ENCODE peak calls at places on chromosomes 13 and 19, in eight cellular contexts. R is T-helper 1 cell, H is GM04503, C is HT1080, S is mucosa of descending colon, Q is bronchial epithelial cell, J is Karpas-422, O is breast epithelium. G is an unnamed sample.

GRCh38 chr13:109366521-109366920 is 419.9 kb downstream of the IRS2 start:
- DNase-seq in R (no peak), S (no peak), J (no peak), Q (no peak), C (no peak), O (no peak), H (no peak), G (no peak)

GRCh38 chr13:112931028-112931934 is 37.7 kb upstream of the MCF2L start:
- DNase-seq in R (no peak), C (peak), S (peak), H (no peak), Q (peak), J (peak), O (peak), G (peak)

GRCh38 chr19:55146078-55146647 is 2.8 kb downstream of the TNNT1 start:
- DNase-seq in S (no peak), C (peak), J (peak), H (no peak), R (no peak), O (no peak), Q (no peak), G (peak)

GRCh38 chr13:80363890-80364503 is 23.1 kb upstream of the SPRY2 start:
- DNase-seq in S (peak), H (no peak), O (no peak), J (peak), R (no peak), Q (peak), C (peak), G (peak)

GRCh38 chr13:110322126-110322827 is 15.2 kb downstream of the COL4A2 start:
- DNase-seq in S (no peak), Q (no peak), O (no peak), R (no peak), J (no peak), H (no peak), C (no peak), G (no peak)

GRCh38 chr13:100987993-100988392 is 313.4 kb upstream of the TMTC4 start:
- DNase-seq in R (no peak), Q (no peak), S (no peak), H (no peak), J (no peak), O (no peak), C (peak), G (peak)

GRCh38 chr13:37277435-37278144 is 172.1 kb upstream of the CSNK1A1L start:
- DNase-seq in J (no peak), H (peak), C (peak), S (no peak), Q (peak), R (no peak), O (no peak), G (peak)

GRCh38 chr19:30240904-30241695 is 131.1 kb upstream of the ZNF536 start:
- DNase-seq in S (no peak), J (no peak), C (no peak), R (no peak), H (no peak), O (no peak), Q (no peak), G (no peak)

GRCh38 chr13:109968876-109969577 is 182.6 kb upstream of the IRS2 start:
- DNase-seq in Q (no peak), C (no peak), H (no peak), R (no peak), J (no peak), O (no peak), S (no peak), G (peak)

G was measured in MCF 10A.